ENCODE peak calls at places on chromosomes 5 and 9, in five cellular contexts. T, B, K, O and R are unnamed samples.

GRCh38 chr9:108671156-108671555 is 184.6 kb downstream of the ACTL7B start:
- DNase-seq in T (peak), B (no peak), K (no peak), O (no peak), R (no peak)

GRCh38 chr9:6428940-6429889 is 16.2 kb downstream of the UHRF2 start:
- DNase-seq in T (no peak), B (no peak), K (peak), O (no peak), R (no peak)

GRCh38 chr9:36492849-36493248 is 79.8 kb upstream of the MELK start:
- DNase-seq in T (peak), B (peak), K (no peak), O (no peak), R (no peak)

GRCh38 chr9:967436-967835 is 9.0 kb upstream of the DMRT3 start:
- DNase-seq in T (no peak), B (no peak), K (no peak), O (no peak), R (no peak)

GRCh38 chr5:122907238-122907637 is 61.8 kb downstream of the SNX24 start:
- DNase-seq in T (peak), B (no peak), K (no peak), O (no peak), R (no peak)

GRCh38 chr5:108259306-108259705 is 122.6 kb downstream of the FBXL17 start:
- DNase-seq in T (peak), B (no peak), K (no peak), O (no peak), R (no peak)

GRCh38 chr9:89791754-89792153 is 186.9 kb downstream of the GADD45G start:
- DNase-seq in T (no peak), B (no peak), K (no peak), O (peak), R (no peak)

GRCh38 chr9:5553211-5553610 is 42.9 kb downstream of the PDCD1LG2 start:
- DNase-seq in T (peak), B (no peak), K (no peak), O (no peak), R (no peak)

GRCh38 chr9:69060766-69061165 is 25.2 kb downstream of the FXN start:
- DNase-seq in T (no peak), B (no peak), K (no peak), O (no peak), R (no peak)

GRCh38 chr5:1919750-1920149 is 37.0 kb upstream of the IRX4 start:
- DNase-seq in T (no peak), B (no peak), K (no peak), O (no peak), R (no peak)

GRCh38 chr9:34256104-34256503 is 73.0 kb downstream of the KIF24 start:
- DNase-seq in T (no peak), B (no peak), K (no peak), O (no peak), R (no peak)

GRCh38 chr9:93657331-93658111 is 81.1 kb downstream of the PHF2 start:
- DNase-seq in T (no peak), B (no peak), K (no peak), O (peak), R (no peak)

GRCh38 chr5:93586948-93587918 is 4.2 kb downstream of the NR2F1 start:
- DNase-seq in T (peak), B (no peak), K (no peak), O (no peak), R (no peak)

GRCh38 chr5:85709728-85710127 is 908.0 kb upstream of the COX7C start:
- DNase-seq in T (no peak), B (no peak), K (no peak), O (no peak), R (no peak)

GRCh38 chr9:135130266-135130976 is 43.0 kb downstream of the OLFM1 start:
- DNase-seq in T (no peak), B (no peak), K (no peak), O (no peak), R (no peak)

GRCh38 chr5:140926211-140926902 is at the start of gene PCDHAC1:
- DNase-seq in T (peak), B (no peak), K (no peak), O (peak), R (no peak)

GRCh38 chr5:80867233-80867632 is 92.9 kb upstream of the RASGRF2 start:
- DNase-seq in T (peak), B (no peak), K (no peak), O (no peak), R (no peak)

GRCh38 chr9:93180938-93181337 is 3.0 kb upstream of the WNK2 start:
- DNase-seq in T (no peak), B (no peak), K (no peak), O (peak), R (no peak)

GRCh38 chr5:163574477-163575440 is 69.3 kb downstream of the MAT2B start:
- DNase-seq in T (no peak), B (no peak), K (no peak), O (no peak), R (no peak)

GRCh38 chr5:89930591-89931383 is 478.8 kb downstream of the CETN3 start:
- DNase-seq in T (peak), B (no peak), K (peak), O (no peak), R (peak)

GRCh38 chr5:143128412-143129071 is 274.9 kb downstream of the NR3C1 start:
- DNase-seq in T (no peak), B (no peak), K (no peak), O (no peak), R (no peak)

GRCh38 chr9:127989094-127989493 is 8.3 kb upstream of the EEIG1 start:
- DNase-seq in T (no peak), B (no peak), K (no peak), O (no peak), R (no peak)

GRCh38 chr9:134704499-134704898 is 62.9 kb downstream of the COL5A1 start:
- DNase-seq in T (no peak), B (no peak), K (no peak), O (no peak), R (no peak)

GRCh38 chr9:121303456-121304451 is 35.8 kb downstream of the GSN start:
- DNase-seq in T (no peak), B (no peak), K (no peak), O (no peak), R (no peak)

GRCh38 chr5:143737073-143737472 is 74.9 kb upstream of the HMHB1 start:
- DNase-seq in T (no peak), B (no peak), K (no peak), O (no peak), R (no peak)

GRCh38 chr9:116395409-116396037 is 241.9 kb downstream of the PAPPA start:
- DNase-seq in T (no peak), B (no peak), K (no peak), O (no peak), R (no peak)

GRCh38 chr9:136587944-136588662 is 42.3 kb upstream of the NOTCH1 start:
- DNase-seq in T (peak), B (peak), K (no peak), O (peak), R (no peak)

GRCh38 chr5:108521011-108521700 is 139.3 kb upstream of the FBXL17 start:
- DNase-seq in T (no peak), B (no peak), K (peak), O (no peak), R (no peak)